ENCODE peak calls at places on chromosomes 5 and 9, in nine cellular contexts. F is upper lobe of left lung, V is A549, N is tibial nerve, U is breast epithelium, R is heart left ventricle, X is body of pancreas, P is NB4, J is prostate gland. O is an unnamed sample.

GRCh38 chr9:36843964-36844363 is 190.1 kb downstream of the PAX5 start:
- DNase-seq in F (no peak), V (no peak), N (no peak), U (no peak), R (no peak), X (no peak), P (no peak), J (no peak), O (no peak)

GRCh38 chr9:107487521-107488399 is 1.8 kb downstream of the KLF4 start:
- DNase-seq in F (peak), V (peak), N (peak), U (peak), R (peak), X (peak), P (no peak), J (peak), O (peak)

GRCh38 chr5:91499943-91500531 is 116.9 kb upstream of the ARRDC3 start:
- DNase-seq in F (no peak), V (peak), N (no peak), U (no peak), R (no peak), X (no peak), P (peak), J (no peak), O (no peak)

GRCh38 chr5:28014779-28015178 is 976.4 kb upstream of the CDH9 start:
- DNase-seq in F (no peak), V (no peak), N (no peak), U (no peak), R (no peak), X (no peak), P (peak), J (no peak), O (no peak)

GRCh38 chr9:80467632-80468031 is 895.9 kb downstream of the TLE4 start:
- DNase-seq in F (no peak), V (no peak), N (no peak), U (no peak), R (peak), X (no peak), P (no peak), J (no peak), O (no peak)

GRCh38 chr5:1047332-1047965 is 38.8 kb downstream of the NKD2 start:
- DNase-seq in F (no peak), V (no peak), N (no peak), U (peak), R (no peak), X (no peak), P (no peak), J (no peak), O (no peak)

GRCh38 chr9:92740015-92740408 is 24.6 kb downstream of the BICD2 start:
- DNase-seq in F (no peak), V (no peak), N (no peak), U (no peak), R (no peak), X (no peak), P (no peak), J (no peak), O (no peak)

GRCh38 chr9:129126789-129127618 is 15.8 kb downstream of the PTPA start:
- DNase-seq in F (no peak), V (no peak), N (no peak), U (no peak), R (no peak), X (no peak), P (peak), J (no peak), O (no peak)

GRCh38 chr5:94802450-94802849 is 184.0 kb downstream of the SLF1 start:
- DNase-seq in F (no peak), V (no peak), N (no peak), U (no peak), R (no peak), X (no peak), P (peak), J (no peak), O (no peak)

GRCh38 chr5:79845448-79846197 is 145.4 kb downstream of the MTX3 start:
- DNase-seq in F (no peak), V (no peak), N (peak), U (no peak), R (peak), X (no peak), P (no peak), J (no peak), O (peak)

GRCh38 chr9:14768561-14769234 is 46.2 kb upstream of the CER1 start:
- DNase-seq in F (no peak), V (peak), N (peak), U (no peak), R (no peak), X (peak), P (peak), J (peak), O (no peak)

GRCh38 chr5:54868511-54869483 is 116.6 kb downstream of the ESM1 start:
- DNase-seq in F (no peak), V (no peak), N (no peak), U (no peak), R (no peak), X (no peak), P (no peak), J (no peak), O (no peak)

GRCh38 chr5:73789851-73790281 is 163.9 kb downstream of the ARHGEF28 start:
- DNase-seq in F (no peak), V (no peak), N (no peak), U (no peak), R (no peak), X (no peak), P (no peak), J (no peak), O (no peak)

GRCh38 chr5:72467421-72467820 is 39.8 kb downstream of the ZNF366 start:
- DNase-seq in F (no peak), V (no peak), N (no peak), U (no peak), R (no peak), X (no peak), P (no peak), J (no peak), O (no peak)

GRCh38 chr5:72463499-72464052 is 43.6 kb downstream of the ZNF366 start:
- DNase-seq in F (no peak), V (no peak), N (no peak), U (no peak), R (no peak), X (no peak), P (peak), J (peak), O (no peak)

GRCh38 chr5:72465068-72465467 is 42.1 kb downstream of the ZNF366 start:
- DNase-seq in F (no peak), V (no peak), N (no peak), U (no peak), R (no peak), X (no peak), P (no peak), J (no peak), O (no peak)

GRCh38 chr5:72465601-72466563 is 41.3 kb downstream of the ZNF366 start:
- DNase-seq in F (no peak), V (no peak), N (no peak), U (no peak), R (no peak), X (no peak), P (peak), J (no peak), O (no peak)

GRCh38 chr5:72464071-72464470 is 43.1 kb downstream of the ZNF366 start:
- DNase-seq in F (no peak), V (no peak), N (no peak), U (no peak), R (no peak), X (no peak), P (no peak), J (no peak), O (no peak)
- TF ChIP-seq POLR2A in F (no peak), V (no peak), N (no peak), U (no peak), R (no peak), X (no peak), P (no peak), J (no peak), O (no peak)

DNA sequence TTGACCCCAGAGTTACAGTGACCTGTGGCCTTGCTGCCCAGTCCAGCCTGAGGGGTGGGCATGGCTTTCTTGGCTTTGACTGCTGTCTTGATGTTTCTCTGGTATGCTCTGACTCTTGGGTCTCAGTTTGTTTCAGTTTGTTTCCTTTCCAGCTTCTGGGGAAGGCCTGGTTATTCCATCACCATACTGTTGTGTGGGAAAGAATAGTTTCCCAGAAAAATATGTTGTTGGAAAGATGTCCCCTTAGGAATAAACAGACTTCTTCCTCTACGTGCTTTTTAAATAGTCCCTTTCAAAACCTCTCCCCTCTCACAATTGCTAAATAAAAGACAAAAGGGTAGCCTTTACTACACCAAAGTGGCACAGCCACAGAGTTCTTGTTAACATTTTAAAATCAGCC is 49.5 kb downstream of the EGFLAM start:
- DNase-seq in F (no peak), V (no peak), N (no peak), U (no peak), R (no peak), X (no peak), P (no peak), J (no peak), O (no peak)
- TF ChIP-seq CTCF in F (no peak), V (no peak), N (no peak), U (no peak), R (no peak), X (no peak), P (no peak), J (no peak), O (no peak)

DNA sequence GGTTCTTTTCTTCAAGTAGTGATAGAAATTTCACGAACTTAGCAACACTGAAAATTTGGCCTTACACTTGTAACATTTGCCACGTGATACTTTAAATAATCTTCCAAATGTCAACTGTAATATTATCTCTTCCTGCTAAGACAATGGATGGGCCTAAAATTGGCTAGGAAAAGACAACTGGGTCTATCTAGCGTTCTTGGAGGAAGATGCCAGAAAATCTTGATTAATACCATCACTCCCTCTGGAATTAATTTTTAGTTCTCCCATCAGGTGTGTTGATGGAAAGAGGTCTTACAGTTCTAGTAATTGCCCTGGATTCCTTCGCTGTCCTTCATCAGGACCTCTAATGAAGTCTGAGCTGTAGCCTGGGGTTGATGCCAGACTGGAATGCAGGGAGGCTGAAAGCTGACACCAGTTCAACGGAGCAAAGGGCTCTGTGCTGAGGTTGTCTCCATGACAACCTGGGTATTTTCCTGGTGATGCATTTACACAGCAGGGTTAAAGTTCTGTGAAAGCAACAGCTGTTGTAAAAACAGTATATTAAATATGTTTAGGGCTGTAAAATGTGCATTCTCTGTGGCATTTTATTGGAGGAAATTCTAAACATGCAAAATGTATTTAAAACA is 92.3 kb downstream of the GAS1 start:
- DNase-seq in F (no peak), V (no peak), N (no peak), U (no peak), R (no peak), X (peak), P (no peak), J (no peak), O (no peak)
- TF ChIP-seq POLR2A in F (no peak), V (no peak), N (no peak), U (no peak), R (no peak), X (no peak), P (no peak), J (no peak), O (no peak)

GRCh38 chr9:75775966-75776691 is 114.3 kb upstream of the PCSK5 start:
- DNase-seq in F (no peak), V (no peak), N (no peak), U (no peak), R (no peak), X (no peak), P (no peak), J (no peak), O (no peak)

GRCh38 chr9:75775173-75775572 is 115.3 kb upstream of the PCSK5 start:
- DNase-seq in F (no peak), V (no peak), N (no peak), U (no peak), R (peak), X (no peak), P (no peak), J (no peak), O (no peak)

DNA sequence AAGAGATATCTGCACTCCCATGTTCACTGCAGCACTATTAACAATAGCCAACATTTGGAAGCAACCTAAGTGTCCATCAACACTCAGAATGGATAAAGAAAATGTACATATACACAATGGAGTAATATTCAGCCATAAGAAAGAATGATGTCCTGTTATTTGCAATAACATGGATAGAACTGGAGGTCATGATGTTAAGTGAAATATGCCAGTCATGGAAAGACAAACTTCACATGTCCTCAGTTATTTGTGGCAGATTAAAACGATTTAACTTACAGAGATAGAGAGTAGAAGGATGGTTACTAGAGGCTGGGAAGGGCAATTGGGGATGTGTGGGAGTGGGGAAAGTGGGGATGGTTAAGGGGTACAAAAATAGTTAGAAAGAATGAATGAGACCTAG is 110.3 kb upstream of the PCSK5 start:
- DNase-seq in F (no peak), V (no peak), N (no peak), U (no peak), R (no peak), X (no peak), P (no peak), J (no peak), O (no peak)
- TF ChIP-seq CTCF in F (no peak), V (no peak), N (no peak), U (no peak), R (no peak), X (no peak), P (no peak), J (no peak), O (no peak)

DNA sequence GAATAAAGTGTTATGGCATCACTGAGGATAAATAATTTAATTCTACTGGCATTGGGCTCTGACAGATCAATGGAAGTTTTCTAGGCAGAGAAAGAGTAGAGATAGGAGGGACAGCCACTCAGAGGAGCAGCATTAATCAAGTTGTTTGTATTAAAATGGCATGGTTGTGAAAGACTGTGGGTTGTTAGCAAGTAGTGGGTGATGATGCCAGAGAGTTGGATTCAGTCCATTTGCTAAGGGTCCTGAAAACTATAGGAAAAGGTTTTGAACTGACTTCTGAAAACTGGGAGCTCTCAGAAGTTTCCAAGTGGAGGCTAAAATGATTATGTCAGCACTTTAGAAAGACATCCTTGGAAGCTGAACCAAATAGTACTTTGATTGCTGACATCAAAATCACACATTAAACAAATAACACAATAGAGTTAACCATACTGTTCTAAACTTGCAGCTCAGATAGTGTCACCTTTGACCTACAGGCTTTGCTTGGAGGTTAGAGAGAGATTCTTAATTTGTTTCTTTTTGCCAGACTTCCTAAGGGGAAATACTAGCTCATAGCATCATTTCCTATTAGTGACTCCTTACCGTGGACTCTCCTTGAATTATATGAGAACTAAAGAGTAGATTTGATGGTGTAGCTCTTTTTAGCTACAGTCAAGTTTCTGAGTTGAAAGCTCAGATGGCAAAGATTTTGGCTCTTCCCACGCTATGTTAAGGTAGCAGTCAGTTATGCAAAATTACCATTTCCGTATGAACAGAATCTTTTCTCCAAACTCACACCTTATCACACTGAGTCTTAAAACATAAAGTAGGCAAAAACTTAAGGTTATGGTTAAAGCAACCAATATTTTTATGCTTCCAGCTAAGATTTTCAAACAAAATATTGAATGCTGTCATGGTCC is 277.1 kb downstream of the NR3C1 start:
- DNase-seq in F (no peak), V (no peak), N (no peak), U (no peak), R (no peak), X (no peak), P (no peak), J (no peak), O (no peak)
- TF ChIP-seq POLR2A in F (no peak), V (no peak), N (no peak), U (no peak), R (no peak), X (no peak), P (no peak), J (no peak), O (no peak)

DNA sequence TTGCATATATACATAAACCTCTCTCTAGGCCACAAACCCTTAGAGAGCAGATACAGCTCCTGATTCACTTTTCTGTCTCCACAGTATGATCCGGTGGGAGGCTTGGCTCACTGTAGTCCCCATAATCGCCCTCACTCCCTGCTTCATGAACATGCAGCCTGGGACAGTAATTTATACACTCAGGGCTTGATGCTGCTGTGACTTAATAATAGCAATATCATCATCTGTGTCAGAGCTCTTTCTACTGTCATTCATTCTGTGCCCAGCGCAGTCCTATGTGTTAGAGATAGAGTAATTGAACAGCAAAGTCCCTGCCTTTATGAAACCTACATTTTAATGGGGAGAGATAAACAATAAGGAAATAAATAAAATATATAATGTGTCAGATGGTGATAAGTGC is 2.7 kb upstream of the HEMGN start:
- DNase-seq in F (no peak), V (no peak), N (no peak), U (no peak), R (no peak), X (no peak), P (no peak), J (no peak), O (no peak)
- TF ChIP-seq CTCF in F (no peak), V (no peak), N (no peak), U (no peak), R (no peak), X (no peak), P (no peak), J (no peak), O (no peak)

DNA sequence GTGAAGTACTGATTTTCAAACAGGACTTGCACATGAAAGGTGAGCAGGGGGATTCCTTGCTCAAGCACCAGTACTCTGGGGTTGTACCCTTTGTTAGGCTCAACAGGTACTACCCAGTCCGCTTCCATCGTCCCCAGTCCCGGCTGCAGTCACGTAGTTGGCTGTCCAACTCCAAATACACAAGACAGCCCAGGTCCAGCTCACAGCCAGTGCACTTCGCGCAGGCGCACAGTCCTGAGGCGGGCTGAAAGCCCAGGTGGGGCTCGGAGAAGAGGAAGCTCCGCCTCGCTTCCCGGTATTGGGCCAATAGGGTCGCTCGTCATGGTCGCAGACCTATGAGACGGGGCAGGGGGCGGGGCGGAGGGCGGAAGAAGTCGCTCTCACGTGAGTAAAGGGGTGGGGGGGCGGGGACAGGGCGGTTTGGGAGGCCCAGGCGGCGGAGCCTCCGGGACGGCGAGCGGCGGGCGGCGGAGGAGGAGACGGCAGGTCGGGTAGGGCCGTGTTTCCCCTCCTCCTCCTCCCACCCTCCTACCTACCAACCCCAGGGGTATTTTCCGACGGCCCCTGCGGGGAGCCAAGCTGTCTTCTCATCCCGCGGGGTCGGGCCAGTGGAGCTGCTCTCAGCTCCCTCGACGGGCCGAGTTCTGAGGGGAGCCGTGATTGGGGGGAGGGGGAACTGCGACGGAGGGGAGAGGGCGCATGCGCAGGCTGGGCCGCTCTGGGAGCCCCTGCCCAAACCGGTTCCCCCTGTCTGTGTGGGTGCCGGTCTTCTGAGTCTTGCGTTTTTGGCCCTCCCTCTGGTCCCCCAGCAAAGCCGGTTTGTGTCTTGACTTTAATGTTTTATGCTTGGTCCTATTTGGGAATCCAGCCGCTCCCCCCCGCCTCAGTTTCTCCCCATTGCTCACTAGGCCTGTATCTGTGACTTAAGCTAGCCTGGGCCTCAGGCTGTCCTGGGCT is at the start of gene RABGAP1:
- DNase-seq in F (peak), V (peak), N (peak), U (peak), R (peak), X (peak), P (peak), J (peak), O (peak)
- TF ChIP-seq POLR2A in F (no peak), V (peak), N (peak), U (peak), R (no peak), X (peak), P (peak), J (peak), O (peak)

O was measured in lower leg skin.